ENCODE peak calls at places on chromosomes 16 and 17, in seven cellular contexts. H is PC-3; E is effector memory CD4-positive, alpha-beta T cell; R is HCEC 1CT; C is activated CD4-positive, alpha-beta T cell treated with anti-CD3 and anti-CD28 coated beads, Interleukin-2, amount 10 ng/mL, durations not matched to agents 7 days and 5 days; I is stimulated activated CD4-positive, alpha-beta T cell treated with anti-CD3 and anti-CD28 coated beads, Interleukin-1b, Interleukin-23, amount 100 ng/mL, for 24 hours; F is GDM1. U is an unnamed sample.

GRCh38 chr17:55609737-55610201 is 98.5 kb upstream of the SMIM36 start:
- DNase-seq in H (peak; percentile 14), E (no peak), R (peak; percentile 88), C (no peak), I (no peak), F (no peak), U (no peak)

GRCh38 chr17:7479389-7480192 is at the start of gene ZBTB4:
- DNase-seq in H (peak; percentile 37), E (peak; percentile 61), R (peak; percentile 29), C (peak; percentile 64), I (no peak), F (peak; percentile 24), U (peak; percentile 49)

GRCh38 chr17:77227461-77228223 is 86.9 kb downstream of the SEC14L1 start:
- DNase-seq in H (no peak), E (no peak), R (no peak), C (no peak), I (no peak), F (no peak), U (no peak)

GRCh38 chr17:14124854-14125253 is 55.5 kb downstream of the COX10 start:
- DNase-seq in H (no peak), E (no peak), R (no peak), C (no peak), I (no peak), F (no peak), U (no peak)

GRCh38 chr17:57294629-57295501 is 38.5 kb downstream of the MSI2 start:
- DNase-seq in H (peak; percentile 44), E (no peak), R (peak; percentile 59), C (peak; percentile 45), I (no peak), F (no peak), U (peak; percentile 4)

GRCh38 chr17:61594294-61594825 is 3.3 kb upstream of the NACA2 start:
- DNase-seq in H (peak; percentile 32), E (no peak), R (no peak), C (no peak), I (no peak), F (no peak), U (peak; percentile 40)

GRCh38 chr17:73938706-73939105 is 264.8 kb upstream of the RPL38 start:
- DNase-seq in H (no peak), E (no peak), R (no peak), C (no peak), I (no peak), F (no peak), U (no peak)

GRCh38 chr16:82641336-82641984 is 14.7 kb downstream of the CDH13 start:
- DNase-seq in H (peak; percentile 47), E (no peak), R (peak; percentile 68), C (peak; percentile 40), I (no peak), F (no peak), U (peak; percentile 19)

GRCh38 chr16:14303654-14304394 is 232.7 kb downstream of the MRTFB start:
- DNase-seq in H (no peak), E (no peak), R (peak; percentile 19), C (no peak), I (no peak), F (no peak), U (no peak)

GRCh38 chr16:66502020-66502913 is 47.7 kb downstream of the TK2 start:
- DNase-seq in H (no peak), E (no peak), R (peak; percentile 28), C (no peak), I (no peak), F (no peak), U (no peak)

GRCh38 chr16:25011891-25012499 is 3.2 kb downstream of the ARHGAP17 start:
- DNase-seq in H (peak; percentile 50), E (no peak), R (no peak), C (no peak), I (no peak), F (no peak), U (no peak)

GRCh38 chr17:79644617-79645016 is 33.8 kb upstream of the RBFOX3 start:
- DNase-seq in H (no peak), E (no peak), R (no peak), C (no peak), I (no peak), F (no peak), U (no peak)

GRCh38 chr16:15807603-15808009 is 49.2 kb downstream of the MYH11 start:
- DNase-seq in H (no peak), E (no peak), R (no peak), C (no peak), I (no peak), F (no peak), U (no peak)

GRCh38 chr17:3917391-3917931 is 1.2 kb upstream of the P2RX1 start:
- DNase-seq in H (no peak), E (no peak), R (no peak), C (no peak), I (no peak), F (no peak), U (no peak)

GRCh38 chr16:65214196-65214595 is 92.3 kb upstream of the CDH11 start:
- DNase-seq in H (no peak), E (no peak), R (no peak), C (no peak), I (no peak), F (no peak), U (no peak)

GRCh38 chr17:76027159-76027839 is at the start of gene EVPL:
- DNase-seq in H (peak; percentile 98), E (no peak), R (no peak), C (no peak), I (no peak), F (no peak), U (peak; percentile 83)